ENCODE peak calls at places on chromosomes 11 and 22, in six cellular contexts. One of them, this sample, is unnamed.

GRCh38 chr11:61293869-61294716 is 1.0 kb downstream of the VWCE start:
- DNase-seq in K562: no peak
- DNase-seq in mammary epithelial cell: peak
- DNase-seq in tibial artery: peak
- DNase-seq in mesothelial cell of epicardium: no peak
- DNase-seq in cardiac muscle cell: peak
- DNase-seq in this sample: peak

GRCh38 chr22:42693055-42693762 is 27.5 kb downstream of the A4GALT start:
- DNase-seq in tibial artery: no peak
- DNase-seq in K562: no peak
- DNase-seq in mammary epithelial cell: no peak
- DNase-seq in mesothelial cell of epicardium: no peak
- DNase-seq in cardiac muscle cell: no peak
- DNase-seq in this sample: no peak

GRCh38 chr11:129695543-129696308 is 119.9 kb upstream of the TMEM45B start:
- DNase-seq in mesothelial cell of epicardium: peak
- DNase-seq in K562: peak
- DNase-seq in cardiac muscle cell: peak
- DNase-seq in mammary epithelial cell: peak
- DNase-seq in tibial artery: no peak
- DNase-seq in this sample: peak

GRCh38 chr11:15918674-15919073 is 437.7 kb downstream of the SOX6 start:
- DNase-seq in cardiac muscle cell: no peak
- DNase-seq in K562: no peak
- DNase-seq in tibial artery: no peak
- DNase-seq in mesothelial cell of epicardium: no peak
- DNase-seq in mammary epithelial cell: no peak
- DNase-seq in this sample: no peak

GRCh38 chr11:33804471-33804870 is 30.2 kb upstream of the FBXO3 start:
- DNase-seq in tibial artery: no peak
- DNase-seq in mesothelial cell of epicardium: no peak
- DNase-seq in mammary epithelial cell: no peak
- DNase-seq in cardiac muscle cell: no peak
- DNase-seq in K562: no peak
- DNase-seq in this sample: no peak

GRCh38 chr11:58097437-58097836 is 27.9 kb downstream of the OR9I1 start:
- DNase-seq in mammary epithelial cell: no peak
- DNase-seq in mesothelial cell of epicardium: no peak
- DNase-seq in K562: no peak
- DNase-seq in tibial artery: no peak
- DNase-seq in cardiac muscle cell: no peak
- DNase-seq in this sample: no peak

GRCh38 chr11:77710358-77710757 is 72.8 kb upstream of the CLNS1A start:
- DNase-seq in cardiac muscle cell: no peak
- DNase-seq in K562: no peak
- DNase-seq in mesothelial cell of epicardium: no peak
- DNase-seq in mammary epithelial cell: peak
- DNase-seq in tibial artery: no peak
- DNase-seq in this sample: peak

GRCh38 chr11:72217856-72218745 is 1.5 kb downstream of the FOLR2 start:
- DNase-seq in cardiac muscle cell: no peak
- DNase-seq in mesothelial cell of epicardium: no peak
- DNase-seq in mammary epithelial cell: no peak
- DNase-seq in K562: no peak
- DNase-seq in tibial artery: no peak
- DNase-seq in this sample: no peak

GRCh38 chr11:24808173-24808572 is 311.3 kb downstream of the LUZP2 start:
- DNase-seq in K562: no peak
- DNase-seq in tibial artery: no peak
- DNase-seq in cardiac muscle cell: no peak
- DNase-seq in mammary epithelial cell: no peak
- DNase-seq in mesothelial cell of epicardium: no peak
- DNase-seq in this sample: no peak

GRCh38 chr11:62556102-62556871 is 9.7 kb upstream of the AHNAK start:
- DNase-seq in tibial artery: peak
- DNase-seq in cardiac muscle cell: peak
- DNase-seq in mesothelial cell of epicardium: no peak
- DNase-seq in mammary epithelial cell: peak
- DNase-seq in K562: peak
- DNase-seq in this sample: peak

GRCh38 chr22:24681236-24681635 is 78.2 kb downstream of the GGT1 start:
- DNase-seq in K562: no peak
- DNase-seq in mammary epithelial cell: no peak
- DNase-seq in mesothelial cell of epicardium: no peak
- DNase-seq in cardiac muscle cell: peak
- DNase-seq in tibial artery: no peak
- DNase-seq in this sample: no peak

GRCh38 chr11:63888170-63889086 is 28.5 kb downstream of the RCOR2 start:
- DNase-seq in cardiac muscle cell: peak
- DNase-seq in K562: peak
- DNase-seq in tibial artery: peak
- DNase-seq in mammary epithelial cell: peak
- DNase-seq in mesothelial cell of epicardium: no peak
- DNase-seq in this sample: peak

GRCh38 chr22:41003041-41003440 is 51.9 kb downstream of the RBX1 start:
- DNase-seq in cardiac muscle cell: no peak
- DNase-seq in mammary epithelial cell: no peak
- DNase-seq in K562: no peak
- DNase-seq in mesothelial cell of epicardium: no peak
- DNase-seq in tibial artery: no peak
- DNase-seq in this sample: peak

GRCh38 chr11:13294771-13295579 is 17.4 kb downstream of the BMAL1 start:
- DNase-seq in tibial artery: no peak
- DNase-seq in cardiac muscle cell: no peak
- DNase-seq in mesothelial cell of epicardium: no peak
- DNase-seq in K562: no peak
- DNase-seq in mammary epithelial cell: no peak
- DNase-seq in this sample: no peak

GRCh38 chr11:107704432-107704831 is 7.4 kb downstream of the SLN start:
- DNase-seq in K562: no peak
- DNase-seq in cardiac muscle cell: no peak
- DNase-seq in mesothelial cell of epicardium: no peak
- DNase-seq in mammary epithelial cell: peak
- DNase-seq in tibial artery: no peak
- DNase-seq in this sample: no peak

GRCh38 chr11:30665067-30665466 is 78.9 kb upstream of the MPPED2 start:
- DNase-seq in K562: no peak
- DNase-seq in tibial artery: no peak
- DNase-seq in mesothelial cell of epicardium: no peak
- DNase-seq in mammary epithelial cell: no peak
- DNase-seq in cardiac muscle cell: no peak
- DNase-seq in this sample: no peak

GRCh38 chr22:37485006-37485713 is 1.0 kb downstream of the MFNG start:
- DNase-seq in cardiac muscle cell: no peak
- DNase-seq in tibial artery: peak
- DNase-seq in mesothelial cell of epicardium: no peak
- DNase-seq in K562: no peak
- DNase-seq in mammary epithelial cell: no peak
- DNase-seq in this sample: no peak

GRCh38 chr11:46916669-46917108 is 1.7 kb downstream of the LRP4 start:
- DNase-seq in K562: peak
- DNase-seq in mesothelial cell of epicardium: no peak
- DNase-seq in cardiac muscle cell: peak
- DNase-seq in tibial artery: peak
- DNase-seq in mammary epithelial cell: peak
- DNase-seq in this sample: peak

GRCh38 chr22:37479196-37479595 is 7.0 kb downstream of the MFNG start:
- DNase-seq in mesothelial cell of epicardium: no peak
- DNase-seq in tibial artery: no peak
- DNase-seq in mammary epithelial cell: no peak
- DNase-seq in cardiac muscle cell: no peak
- DNase-seq in K562: no peak
- DNase-seq in this sample: no peak

GRCh38 chr22:25282671-25283561 is 63.5 kb downstream of the CRYBB2 start:
- DNase-seq in cardiac muscle cell: no peak
- DNase-seq in mesothelial cell of epicardium: no peak
- DNase-seq in K562: no peak
- DNase-seq in mammary epithelial cell: no peak
- DNase-seq in tibial artery: no peak
- DNase-seq in this sample: no peak

GRCh38 chr11:32081129-32081641 is 9.7 kb upstream of the RCN1 start:
- DNase-seq in K562: no peak
- DNase-seq in tibial artery: no peak
- DNase-seq in mammary epithelial cell: peak
- DNase-seq in mesothelial cell of epicardium: no peak
- DNase-seq in cardiac muscle cell: peak
- DNase-seq in this sample: no peak

GRCh38 chr11:89491141-89491690 is at the start of gene NOX4:
- DNase-seq in tibial artery: peak
- DNase-seq in mammary epithelial cell: no peak
- DNase-seq in mesothelial cell of epicardium: peak
- DNase-seq in K562: no peak
- DNase-seq in cardiac muscle cell: peak
- DNase-seq in this sample: no peak

GRCh38 chr22:42893366-42894150 is 36.5 kb upstream of the ARFGAP3 start:
- DNase-seq in mammary epithelial cell: no peak
- DNase-seq in cardiac muscle cell: no peak
- DNase-seq in K562: no peak
- DNase-seq in tibial artery: no peak
- DNase-seq in mesothelial cell of epicardium: no peak
- DNase-seq in this sample: no peak

GRCh38 chr22:26563022-26563421 is 26.9 kb downstream of the TPST2 start:
- DNase-seq in mammary epithelial cell: no peak
- DNase-seq in tibial artery: no peak
- DNase-seq in mesothelial cell of epicardium: no peak
- DNase-seq in K562: no peak
- DNase-seq in cardiac muscle cell: no peak
- DNase-seq in this sample: no peak

GRCh38 chr11:121439337-121439736 is 12.8 kb upstream of the SORL1 start:
- DNase-seq in K562: no peak
- DNase-seq in tibial artery: no peak
- DNase-seq in cardiac muscle cell: no peak
- DNase-seq in mesothelial cell of epicardium: no peak
- DNase-seq in mammary epithelial cell: no peak
- DNase-seq in this sample: no peak

GRCh38 chr11:134643519-134644042 is 231.5 kb upstream of the B3GAT1 start:
- DNase-seq in tibial artery: no peak
- DNase-seq in cardiac muscle cell: no peak
- DNase-seq in K562: no peak
- DNase-seq in mesothelial cell of epicardium: no peak
- DNase-seq in mammary epithelial cell: no peak
- DNase-seq in this sample: no peak

GRCh38 chr11:126469308-126469707 is 113.8 kb downstream of the ST3GAL4 start:
- DNase-seq in mammary epithelial cell: no peak
- DNase-seq in tibial artery: no peak
- DNase-seq in K562: no peak
- DNase-seq in mesothelial cell of epicardium: no peak
- DNase-seq in cardiac muscle cell: no peak
- DNase-seq in this sample: no peak

GRCh38 chr22:44398791-44399190 is 86.0 kb upstream of the SHISAL1 start:
- DNase-seq in tibial artery: peak
- DNase-seq in mammary epithelial cell: no peak
- DNase-seq in cardiac muscle cell: no peak
- DNase-seq in mesothelial cell of epicardium: no peak
- DNase-seq in K562: no peak
- DNase-seq in this sample: no peak

DNA sequence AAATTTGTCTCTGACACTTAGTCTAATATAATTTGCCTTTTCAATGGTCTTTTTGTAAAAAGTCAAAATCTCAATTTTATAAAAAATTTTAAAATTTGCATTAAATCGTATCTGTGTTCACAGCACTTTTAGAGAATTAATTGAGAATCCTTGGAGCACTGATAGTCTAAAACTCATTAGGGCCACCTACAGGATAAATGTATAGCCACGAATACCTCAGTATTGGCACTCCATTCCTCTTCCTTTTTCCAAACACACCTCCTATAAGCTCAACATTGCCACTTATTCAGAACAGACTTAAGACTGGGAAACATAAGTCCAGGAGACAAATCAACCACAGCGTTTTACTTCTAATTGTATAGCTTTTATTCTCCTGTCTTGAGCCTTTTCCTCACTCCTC is 776.0 kb upstream of the ARHGAP42 start:
- DNase-seq in K562: no peak
- DNase-seq in mesothelial cell of epicardium: no peak
- DNase-seq in mammary epithelial cell: no peak
- DNase-seq in tibial artery: no peak
- DNase-seq in cardiac muscle cell: no peak
- DNase-seq in this sample: no peak
- TF ChIP-seq CTCF in K562: no peak
- TF ChIP-seq CTCF in mesothelial cell of epicardium: no peak
- TF ChIP-seq CTCF in mammary epithelial cell: no peak
- TF ChIP-seq CTCF in tibial artery: no peak
- TF ChIP-seq CTCF in cardiac muscle cell: no peak
- TF ChIP-seq CTCF in this sample: no peak

DNA sequence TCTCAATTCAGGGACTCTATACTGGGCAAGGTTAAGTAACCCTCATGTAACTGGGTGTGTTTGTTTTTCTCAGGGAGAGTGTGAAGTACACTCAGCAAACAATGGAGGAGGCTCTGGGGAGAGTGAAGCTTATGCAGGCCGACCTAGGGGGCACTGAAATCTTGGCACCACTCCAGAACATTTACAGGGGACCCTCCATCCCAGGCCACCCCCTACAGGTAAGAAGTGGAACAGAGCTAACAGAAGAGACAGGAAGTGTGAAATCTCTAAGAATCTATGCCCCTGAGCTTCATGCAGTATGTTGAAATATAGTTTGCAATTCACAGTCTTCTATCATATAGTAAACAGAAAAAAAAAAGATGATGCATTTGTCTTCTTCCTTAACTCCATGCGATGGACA is 8.3 kb downstream of the VWA5A start:
- DNase-seq in cardiac muscle cell: no peak
- DNase-seq in K562: peak
- DNase-seq in tibial artery: no peak
- DNase-seq in mammary epithelial cell: no peak
- DNase-seq in mesothelial cell of epicardium: no peak
- DNase-seq in this sample: no peak
- TF ChIP-seq CTCF in cardiac muscle cell: no peak
- TF ChIP-seq CTCF in K562: peak
- TF ChIP-seq CTCF in tibial artery: no peak
- TF ChIP-seq CTCF in mammary epithelial cell: peak
- TF ChIP-seq CTCF in mesothelial cell of epicardium: no peak
- TF ChIP-seq CTCF in this sample: no peak

DNA sequence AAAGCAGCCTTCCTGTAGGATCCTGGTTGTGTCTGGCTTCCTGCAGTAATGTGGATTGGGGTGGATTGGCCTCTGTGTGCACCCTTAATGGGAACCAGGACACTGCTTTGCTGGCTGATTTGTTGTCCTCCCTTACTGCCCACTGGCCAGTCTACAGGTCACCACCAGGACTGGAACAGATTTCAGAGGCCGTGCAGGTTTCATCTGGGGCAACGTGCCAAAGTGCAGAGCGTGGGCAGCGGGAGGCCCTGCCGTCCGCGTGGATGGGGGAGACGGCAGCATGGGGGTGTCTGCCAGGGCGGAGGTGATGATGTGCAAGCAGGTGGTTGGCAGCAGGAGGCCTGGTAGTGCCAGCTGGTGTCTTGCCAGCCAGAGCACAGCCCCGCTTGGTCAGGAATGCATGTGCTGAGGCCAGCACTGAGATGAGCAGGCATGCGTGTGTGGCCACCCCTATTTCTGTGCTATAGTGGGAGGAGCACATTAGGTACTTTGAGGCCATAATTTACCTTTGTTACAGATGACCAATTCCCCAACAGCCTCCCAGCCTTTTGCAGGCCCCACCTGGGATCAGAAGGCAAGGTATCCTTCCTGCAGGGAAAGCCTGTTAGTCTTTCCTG is 24.3 kb downstream of the BCR start:
- DNase-seq in mammary epithelial cell: no peak
- DNase-seq in tibial artery: no peak
- DNase-seq in cardiac muscle cell: no peak
- DNase-seq in mesothelial cell of epicardium: no peak
- DNase-seq in K562: peak
- DNase-seq in this sample: no peak
- TF ChIP-seq CTCF in mammary epithelial cell: no peak
- TF ChIP-seq CTCF in tibial artery: peak
- TF ChIP-seq CTCF in cardiac muscle cell: no peak
- TF ChIP-seq CTCF in mesothelial cell of epicardium: no peak
- TF ChIP-seq CTCF in K562: no peak
- TF ChIP-seq CTCF in this sample: no peak

GRCh38 chr11:95968585-95968984 is 44.7 kb upstream of the MTMR2 start:
- DNase-seq in cardiac muscle cell: peak
- DNase-seq in tibial artery: no peak
- DNase-seq in K562: no peak
- DNase-seq in mesothelial cell of epicardium: no peak
- DNase-seq in mammary epithelial cell: no peak
- DNase-seq in this sample: peak
- TF ChIP-seq CTCF in cardiac muscle cell: peak
- TF ChIP-seq CTCF in tibial artery: no peak
- TF ChIP-seq CTCF in K562: peak
- TF ChIP-seq CTCF in mesothelial cell of epicardium: no peak
- TF ChIP-seq CTCF in mammary epithelial cell: peak
- TF ChIP-seq CTCF in this sample: peak